ENCODE peak calls at places on chromosomes 6 and 20, in six cellular contexts. C, K, F, M, P and R are unnamed samples.

GRCh38 chr20:57611605-57612311 is 8.5 kb downstream of the ZBP1 start:
- DNase-seq in C (no peak), K (no peak), F (no peak), M (peak), P (no peak), R (no peak)

GRCh38 chr6:49550413-49551125 is at the start of gene C6orf141:
- DNase-seq in C (peak), K (peak), F (no peak), M (peak), P (no peak), R (no peak)

GRCh38 chr6:25649611-25650010 is 2.4 kb upstream of the SCGN start:
- DNase-seq in C (no peak), K (no peak), F (no peak), M (no peak), P (no peak), R (no peak)

GRCh38 chr20:61923371-61924166 is 142.1 kb downstream of the TAF4 start:
- DNase-seq in C (peak), K (no peak), F (no peak), M (no peak), P (peak), R (no peak)

GRCh38 chr20:11581271-11581670 is 336.4 kb upstream of the BTBD3 start:
- DNase-seq in C (no peak), K (no peak), F (no peak), M (no peak), P (no peak), R (peak)

GRCh38 chr6:79048611-79049010 is 29.4 kb downstream of the PHIP start:
- DNase-seq in C (no peak), K (peak), F (no peak), M (no peak), P (no peak), R (no peak)

GRCh38 chr6:151490996-151491395 is 2.8 kb upstream of the CCDC170 start:
- DNase-seq in C (no peak), K (no peak), F (no peak), M (no peak), P (no peak), R (no peak)

GRCh38 chr6:27592481-27593199 is 119.7 kb upstream of the ZNF184 start:
- DNase-seq in C (peak), K (peak), F (no peak), M (no peak), P (no peak), R (peak)

GRCh38 chr6:139508576-139508975 is 134.1 kb upstream of the CITED2 start:
- DNase-seq in C (no peak), K (no peak), F (no peak), M (no peak), P (no peak), R (no peak)

GRCh38 chr6:140346461-140346860 is 972.0 kb upstream of the CITED2 start:
- DNase-seq in C (no peak), K (peak), F (no peak), M (peak), P (peak), R (no peak)

GRCh38 chr6:80357674-80358073 is 251.2 kb downstream of the BCKDHB start:
- DNase-seq in C (no peak), K (no peak), F (no peak), M (no peak), P (no peak), R (no peak)

GRCh38 chr20:5680227-5680626 is 70.0 kb upstream of the SHLD1 start:
- DNase-seq in C (no peak), K (no peak), F (no peak), M (no peak), P (no peak), R (no peak)

GRCh38 chr6:125224236-125224861 is 70.8 kb downstream of the TPD52L1 start:
- DNase-seq in C (no peak), K (no peak), F (no peak), M (no peak), P (no peak), R (no peak)

GRCh38 chr6:125217369-125217768 is 63.8 kb downstream of the TPD52L1 start:
- DNase-seq in C (no peak), K (no peak), F (no peak), M (no peak), P (no peak), R (no peak)

GRCh38 chr6:125220712-125221111 is 67.1 kb downstream of the TPD52L1 start:
- DNase-seq in C (no peak), K (no peak), F (peak), M (peak), P (peak), R (no peak)

GRCh38 chr6:125219451-125219942 is 65.9 kb downstream of the TPD52L1 start:
- DNase-seq in C (no peak), K (no peak), F (no peak), M (no peak), P (no peak), R (no peak)

GRCh38 chr6:125222531-125223455 is 69.2 kb downstream of the TPD52L1 start:
- DNase-seq in C (no peak), K (no peak), F (no peak), M (no peak), P (no peak), R (no peak)
- TF ChIP-seq CTCF in C (no peak), K (no peak), F (no peak), M (no peak), P (no peak), R (no peak)

GRCh38 chr6:37432916-37433656 is at the start of gene CMTR1:
- DNase-seq in C (peak), K (peak), F (peak), M (peak), P (peak), R (peak)
- TF ChIP-seq CTCF in C (no peak), K (no peak), F (peak), M (no peak), P (no peak), R (no peak)

GRCh38 chr6:168711049-168711640 is 270.2 kb downstream of the SMOC2 start:
- DNase-seq in C (no peak), K (no peak), F (no peak), M (no peak), P (no peak), R (no peak)
- TF ChIP-seq CTCF in C (peak), K (peak), F (peak), M (peak), P (peak), R (no peak)

GRCh38 chr6:107730106-107730505 is 94.0 kb downstream of the SCML4 start:
- DNase-seq in C (no peak), K (no peak), F (no peak), M (no peak), P (no peak), R (no peak)

GRCh38 chr6:107728564-107728897 is 95.6 kb downstream of the SCML4 start:
- DNase-seq in C (no peak), K (no peak), F (no peak), M (no peak), P (no peak), R (no peak)

GRCh38 chr6:107730683-107731314 is 93.3 kb downstream of the SCML4 start:
- DNase-seq in C (no peak), K (no peak), F (no peak), M (no peak), P (no peak), R (no peak)

GRCh38 chr6:107727096-107727757 is 96.9 kb downstream of the SCML4 start:
- DNase-seq in C (no peak), K (no peak), F (no peak), M (no peak), P (no peak), R (no peak)

GRCh38 chr6:107729098-107729497 is 95.0 kb downstream of the SCML4 start:
- DNase-seq in C (no peak), K (no peak), F (no peak), M (no peak), P (no peak), R (no peak)
- TF ChIP-seq CTCF in C (peak), K (no peak), F (no peak), M (no peak), P (no peak), R (no peak)

GRCh38 chr6:170248111-170248805 is 42.6 kb downstream of the DLL1 start:
- DNase-seq in C (no peak), K (no peak), F (no peak), M (peak), P (no peak), R (no peak)
- TF ChIP-seq CTCF in C (no peak), K (no peak), F (no peak), M (no peak), P (no peak), R (no peak)

GRCh38 chr6:39904946-39905639 is 29.2 kb downstream of the MOCS1 start:
- DNase-seq in C (no peak), K (no peak), F (no peak), M (no peak), P (no peak), R (no peak)
- TF ChIP-seq CTCF in C (peak), K (peak), F (no peak), M (no peak), P (no peak), R (no peak)

GRCh38 chr20:48010623-48011022 is 225.3 kb upstream of the SULF2 start:
- DNase-seq in C (no peak), K (no peak), F (no peak), M (no peak), P (no peak), R (no peak)

GRCh38 chr20:48011025-48011424 is 225.7 kb upstream of the SULF2 start:
- DNase-seq in C (no peak), K (no peak), F (no peak), M (no peak), P (no peak), R (no peak)

GRCh38 chr20:48015136-48015925 is 230.1 kb upstream of the SULF2 start:
- DNase-seq in C (no peak), K (no peak), F (no peak), M (no peak), P (no peak), R (no peak)

GRCh38 chr20:48008850-48009535 is 223.7 kb upstream of the SULF2 start:
- DNase-seq in C (no peak), K (no peak), F (no peak), M (no peak), P (no peak), R (no peak)

GRCh38 chr20:48012401-48012974 is 227.2 kb upstream of the SULF2 start:
- DNase-seq in C (no peak), K (no peak), F (no peak), M (no peak), P (no peak), R (no peak)
- TF ChIP-seq CTCF in C (peak), K (peak), F (no peak), M (no peak), P (no peak), R (no peak)

GRCh38 chr20:24781061-24781980 is 167.7 kb upstream of the CST7 start:
- DNase-seq in C (peak), K (peak), F (no peak), M (peak), P (no peak), R (no peak)
- TF ChIP-seq CTCF in C (peak), K (peak), F (no peak), M (peak), P (peak), R (peak)

GRCh38 chr6:40848038-40848437 is 191.0 kb downstream of the UNC5CL start:
- DNase-seq in C (no peak), K (no peak), F (no peak), M (no peak), P (no peak), R (no peak)

GRCh38 chr6:40844241-40844640 is 194.8 kb downstream of the UNC5CL start:
- DNase-seq in C (no peak), K (no peak), F (no peak), M (no peak), P (no peak), R (no peak)

GRCh38 chr6:40841721-40842120 is 197.3 kb downstream of the UNC5CL start:
- DNase-seq in C (no peak), K (no peak), F (no peak), M (no peak), P (no peak), R (no peak)

GRCh38 chr6:40848868-40849524 is 190.0 kb downstream of the UNC5CL start:
- DNase-seq in C (no peak), K (no peak), F (no peak), M (no peak), P (no peak), R (no peak)

GRCh38 chr6:40845588-40845987 is 193.4 kb downstream of the UNC5CL start:
- DNase-seq in C (peak), K (peak), F (peak), M (peak), P (no peak), R (no peak)
- TF ChIP-seq CTCF in C (peak), K (peak), F (peak), M (peak), P (peak), R (peak)

DNA sequence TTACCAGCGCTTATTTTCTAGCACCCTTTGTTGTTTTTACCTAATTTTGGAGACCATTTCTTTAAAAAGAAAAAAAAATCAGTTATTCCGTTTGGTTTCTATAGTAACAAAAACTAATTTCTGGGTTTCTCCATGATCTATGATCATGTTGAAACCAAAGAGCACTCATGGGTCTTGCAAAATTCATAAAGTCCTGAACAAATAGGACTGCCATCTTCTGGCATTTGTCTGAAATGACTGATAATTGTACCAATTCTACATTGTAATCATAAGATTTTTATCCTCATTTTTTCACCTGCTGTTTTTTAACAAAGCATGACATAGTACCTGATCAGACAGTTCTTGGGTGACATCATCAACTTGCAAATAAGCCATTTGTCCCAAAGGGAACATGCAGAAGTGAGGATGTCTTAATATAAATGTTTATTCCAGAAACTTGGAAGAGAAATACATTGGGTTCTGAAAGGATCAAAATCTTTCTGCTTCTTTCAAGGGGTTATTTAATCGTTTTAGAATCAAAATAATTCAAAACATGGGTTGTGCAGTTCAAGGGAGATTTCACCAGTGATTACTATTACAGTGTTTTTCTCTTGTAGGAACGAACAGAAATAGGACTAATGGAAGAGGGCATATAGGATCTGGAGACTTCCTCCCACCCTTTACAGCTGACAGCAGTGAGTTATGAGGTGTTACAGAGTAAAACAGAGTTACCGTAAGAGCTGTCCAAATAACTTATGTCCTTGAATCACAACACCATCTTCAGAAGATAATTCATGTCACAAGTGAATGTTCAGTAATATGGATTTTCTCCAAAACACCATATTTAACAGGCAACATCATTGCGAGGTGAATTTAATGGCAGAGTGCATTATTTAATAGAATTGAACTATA is 87.1 kb upstream of the GJE1 start:
- DNase-seq in C (no peak), K (peak), F (no peak), M (no peak), P (no peak), R (no peak)
- TF ChIP-seq CTCF in C (no peak), K (peak), F (no peak), M (no peak), P (no peak), R (peak)